ENCODE peak calls at places on chromosomes 11 and 22, in eight cellular contexts. B, M, O, V, F, T, E and K are unnamed samples.

GRCh38 chr11:45076761-45077160 is 69.7 kb upstream of the PRDM11 start:
- DNase-seq in B (no peak), M (no peak), O (no peak), V (no peak), F (no peak), T (no peak), E (no peak), K (no peak)

GRCh38 chr11:134637091-134638015 is 225.3 kb upstream of the B3GAT1 start:
- DNase-seq in B (no peak), M (no peak), O (no peak), V (no peak), F (no peak), T (no peak), E (no peak), K (no peak)

GRCh38 chr11:21133244-21133643 is 463.9 kb downstream of the NELL1 start:
- DNase-seq in B (no peak), M (no peak), O (no peak), V (no peak), F (no peak), T (no peak), E (no peak), K (no peak)

GRCh38 chr11:35352107-35352888 is 67.1 kb downstream of the SLC1A2 start:
- DNase-seq in B (no peak), M (no peak), O (no peak), V (no peak), F (no peak), T (no peak), E (no peak), K (no peak)

GRCh38 chr11:111347723-111348115 is 31.4 kb downstream of the POU2AF1 start:
- DNase-seq in B (no peak), M (no peak), O (no peak), V (no peak), F (no peak), T (no peak), E (no peak), K (peak)

GRCh38 chr11:77109236-77110019 is 6.8 kb downstream of the OMP start:
- DNase-seq in B (no peak), M (no peak), O (no peak), V (no peak), F (no peak), T (no peak), E (no peak), K (no peak)

GRCh38 chr22:42316988-42317387 is 46.5 kb upstream of the TCF20 start:
- DNase-seq in B (no peak), M (no peak), O (peak), V (no peak), F (peak), T (no peak), E (peak), K (no peak)

GRCh38 chr11:62398011-62398994 is 20.5 kb upstream of the SCGB1A1 start:
- DNase-seq in B (no peak), M (no peak), O (no peak), V (peak), F (no peak), T (no peak), E (no peak), K (no peak)

GRCh38 chr11:123477205-123477907 is 47.3 kb downstream of the GRAMD1B start:
- DNase-seq in B (no peak), M (no peak), O (no peak), V (no peak), F (no peak), T (no peak), E (no peak), K (no peak)

GRCh38 chr22:46652081-46652929 is 32.1 kb downstream of the GRAMD4 start:
- DNase-seq in B (no peak), M (no peak), O (no peak), V (no peak), F (peak), T (no peak), E (no peak), K (no peak)

GRCh38 chr11:72738199-72739141 is 13.7 kb downstream of the ARAP1 start:
- DNase-seq in B (no peak), M (peak), O (no peak), V (no peak), F (no peak), T (no peak), E (no peak), K (no peak)

GRCh38 chr11:45366839-45367238 is 80.7 kb upstream of the SYT13 start:
- DNase-seq in B (no peak), M (no peak), O (no peak), V (no peak), F (no peak), T (no peak), E (no peak), K (no peak)

GRCh38 chr11:15073361-15074205 is at the start of gene CALCB:
- DNase-seq in B (no peak), M (peak), O (no peak), V (peak), F (no peak), T (no peak), E (no peak), K (no peak)

GRCh38 chr11:83292709-83293435 is 6.7 kb upstream of the CCDC90B start:
- DNase-seq in B (peak), M (peak), O (peak), V (peak), F (no peak), T (peak), E (no peak), K (no peak)

GRCh38 chr22:21865041-21865440 is 2.4 kb downstream of the MAPK1 start:
- DNase-seq in B (peak), M (no peak), O (peak), V (peak), F (no peak), T (no peak), E (no peak), K (no peak)

GRCh38 chr11:59778122-59778521 is 22.9 kb downstream of the STX3 start:
- DNase-seq in B (no peak), M (no peak), O (no peak), V (no peak), F (peak), T (no peak), E (no peak), K (no peak)

GRCh38 chr22:35334010-35334409 is 34.3 kb downstream of the TOM1 start:
- DNase-seq in B (no peak), M (no peak), O (no peak), V (no peak), F (no peak), T (no peak), E (no peak), K (no peak)

GRCh38 chr22:40323681-40324083 is 22.6 kb upstream of the ADSL start:
- DNase-seq in B (no peak), M (no peak), O (no peak), V (peak), F (no peak), T (no peak), E (no peak), K (no peak)

GRCh38 chr11:115724709-115725108 is 220.5 kb upstream of the CADM1 start:
- DNase-seq in B (no peak), M (no peak), O (no peak), V (no peak), F (no peak), T (no peak), E (no peak), K (no peak)

GRCh38 chr22:38072322-38073149 is 11.4 kb downstream of the SLC16A8 start:
- DNase-seq in B (no peak), M (no peak), O (no peak), V (peak), F (no peak), T (no peak), E (no peak), K (no peak)

GRCh38 chr11:86089659-86090058 is 20.8 kb upstream of the PICALM start:
- DNase-seq in B (no peak), M (no peak), O (no peak), V (peak), F (no peak), T (no peak), E (no peak), K (no peak)

GRCh38 chr22:23675502-23676415 is 15.1 kb upstream of the RGL4 start:
- DNase-seq in B (no peak), M (no peak), O (no peak), V (no peak), F (peak), T (no peak), E (no peak), K (no peak)

GRCh38 chr11:117833401-117833891 is 8.9 kb upstream of the FXYD2 start:
- DNase-seq in B (no peak), M (no peak), O (peak), V (peak), F (peak), T (no peak), E (peak), K (no peak)

GRCh38 chr22:20258584-20259335 is 9.4 kb downstream of the RTN4R start:
- DNase-seq in B (no peak), M (peak), O (no peak), V (peak), F (no peak), T (no peak), E (no peak), K (no peak)

GRCh38 chr11:122983438-122984185 is 2.0 kb upstream of the BSX start:
- DNase-seq in B (no peak), M (peak), O (no peak), V (peak), F (no peak), T (no peak), E (no peak), K (no peak)

GRCh38 chr22:31347251-31348008 is 1.3 kb upstream of the PATZ1 start:
- DNase-seq in B (no peak), M (peak), O (peak), V (peak), F (peak), T (peak), E (peak), K (no peak)

GRCh38 chr22:30865656-30866055 is 102.9 kb downstream of the MORC2 start:
- DNase-seq in B (no peak), M (no peak), O (no peak), V (peak), F (no peak), T (no peak), E (no peak), K (no peak)

GRCh38 chr11:134956461-134957209 is 544.6 kb upstream of the B3GAT1 start:
- DNase-seq in B (no peak), M (no peak), O (no peak), V (no peak), F (no peak), T (no peak), E (no peak), K (peak)

GRCh38 chr11:116732740-116733385 is 39.9 kb downstream of the BUD13 start:
- DNase-seq in B (peak), M (peak), O (peak), V (peak), F (peak), T (peak), E (no peak), K (no peak)

GRCh38 chr22:18973264-18974031 is 37.4 kb upstream of the PRODH start:
- DNase-seq in B (no peak), M (no peak), O (no peak), V (no peak), F (no peak), T (no peak), E (no peak), K (no peak)

GRCh38 chr11:83480251-83480650 is 194.1 kb upstream of the CCDC90B start:
- DNase-seq in B (no peak), M (no peak), O (no peak), V (no peak), F (no peak), T (no peak), E (no peak), K (no peak)

GRCh38 chr11:69640260-69640994 is 529 bp upstream of the CCND1 start:
- DNase-seq in B (no peak), M (peak), O (no peak), V (no peak), F (peak), T (no peak), E (no peak), K (no peak)

GRCh38 chr11:12531681-12532080 is 142.5 kb upstream of the TEAD1 start:
- DNase-seq in B (no peak), M (no peak), O (no peak), V (no peak), F (no peak), T (no peak), E (no peak), K (no peak)

GRCh38 chr11:96567193-96567592 is 177.4 kb downstream of the JRKL start:
- DNase-seq in B (no peak), M (peak), O (no peak), V (no peak), F (no peak), T (no peak), E (no peak), K (no peak)

GRCh38 chr11:80214413-80214812 is 773.6 kb upstream of the TENM4 start:
- DNase-seq in B (no peak), M (no peak), O (no peak), V (no peak), F (no peak), T (no peak), E (no peak), K (no peak)

GRCh38 chr11:67056640-67057409 is at the start of gene RHOD:
- DNase-seq in B (no peak), M (peak), O (peak), V (no peak), F (peak), T (no peak), E (no peak), K (no peak)

GRCh38 chr11:66101055-66101454 is 31.0 kb downstream of the PACS1 start:
- DNase-seq in B (no peak), M (no peak), O (no peak), V (no peak), F (no peak), T (no peak), E (no peak), K (no peak)

DNA sequence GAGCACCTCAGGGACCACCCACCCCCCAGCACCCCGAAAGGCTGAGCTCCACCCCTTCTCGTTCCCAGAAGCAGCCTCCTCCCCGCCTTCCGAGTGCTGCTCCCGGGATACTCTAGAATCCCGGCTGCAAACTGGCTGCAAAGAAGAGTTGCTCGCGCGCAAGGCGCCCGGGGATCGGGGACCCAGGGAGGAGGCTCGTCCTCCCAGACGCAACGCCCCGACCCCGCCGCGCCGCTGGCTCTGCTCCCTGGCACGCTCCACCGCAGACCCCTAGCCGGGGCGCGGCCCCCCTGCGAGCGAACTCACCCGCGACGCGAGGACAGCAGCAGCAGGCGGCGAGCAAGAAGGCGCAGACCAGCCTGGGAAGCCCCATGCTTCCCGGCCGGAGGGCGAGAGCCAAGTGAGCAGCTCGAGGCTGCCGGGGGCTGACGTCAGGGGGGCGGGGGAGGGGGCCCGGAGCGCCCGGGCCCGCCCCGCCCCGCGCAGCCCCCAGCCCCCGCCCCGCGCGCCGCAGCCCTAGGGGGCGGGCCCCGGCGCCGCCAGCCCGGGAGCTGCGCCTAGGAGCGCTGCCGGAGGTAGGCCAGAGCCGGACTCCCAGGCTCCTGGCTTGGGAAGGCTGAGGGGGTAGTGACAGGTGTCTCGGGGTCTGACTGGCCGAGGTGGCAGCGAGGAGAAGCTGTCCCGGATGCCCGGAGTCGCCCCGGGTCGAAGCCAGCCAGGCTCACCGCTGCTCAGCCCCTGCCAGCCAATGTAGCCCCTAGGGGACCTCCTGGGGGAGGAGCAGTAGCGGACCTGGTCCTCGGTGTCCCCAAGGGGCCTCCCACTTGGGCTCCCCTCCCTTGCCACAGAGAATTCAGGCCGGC is at the start of gene MCAM:
- DNase-seq in B (no peak), M (peak), O (no peak), V (peak), F (no peak), T (no peak), E (no peak), K (no peak)
- TF ChIP-seq POLR2AphosphoS5 in B (no peak), M (peak), O (no peak), V (no peak), F (peak), T (peak), E (no peak), K (peak)

GRCh38 chr11:121657191-121657590 is 204.4 kb upstream of the SORL1-AS1 start:
- DNase-seq in B (no peak), M (no peak), O (no peak), V (no peak), F (no peak), T (no peak), E (no peak), K (peak)
- H3K27ac ChIP-seq in B (no peak), M (no peak), O (peak), V (peak), F (peak), T (no peak), E (peak), K (peak)

DNA sequence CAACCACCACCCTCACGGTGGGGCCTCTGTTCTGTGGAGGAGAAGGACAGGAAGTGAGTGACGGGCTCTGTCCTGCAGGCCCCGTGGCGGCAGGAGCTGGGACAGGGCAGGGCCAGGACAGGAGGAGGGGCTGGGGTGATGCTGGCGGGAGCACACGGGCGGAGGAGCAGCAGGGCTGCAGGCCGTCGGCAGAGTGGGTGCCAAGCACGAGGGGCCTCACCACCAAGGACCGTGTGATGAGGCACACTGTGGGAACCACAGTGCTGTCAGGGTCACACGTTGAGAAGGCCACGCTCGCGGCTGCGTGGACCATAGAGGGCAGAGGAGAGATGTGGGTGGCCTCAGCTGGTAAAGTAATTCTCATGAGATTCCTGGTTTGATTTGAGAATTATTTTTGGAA is 8.5 kb downstream of the SCO2 start:
- DNase-seq in B (no peak), M (no peak), O (no peak), V (no peak), F (no peak), T (no peak), E (no peak), K (no peak)
- TF ChIP-seq POLR2AphosphoS5 in B (no peak), M (no peak), O (no peak), V (no peak), F (no peak), T (no peak), E (no peak), K (no peak)

GRCh38 chr11:1762537-1763302 is 1.0 kb downstream of the CTSD start:
- DNase-seq in B (no peak), M (no peak), O (peak), V (no peak), F (peak), T (peak), E (peak), K (no peak)

GRCh38 chr11:1761110-1761856 is 2.4 kb downstream of the CTSD start:
- DNase-seq in B (no peak), M (no peak), O (no peak), V (no peak), F (no peak), T (no peak), E (no peak), K (no peak)

GRCh38 chr11:1763336-1763795 is 361 bp downstream of the CTSD start:
- DNase-seq in B (no peak), M (no peak), O (no peak), V (peak), F (no peak), T (no peak), E (no peak), K (no peak)

GRCh38 chr11:1760351-1761109 is 3.2 kb downstream of the CTSD start:
- DNase-seq in B (no peak), M (no peak), O (no peak), V (no peak), F (peak), T (no peak), E (no peak), K (no peak)

DNA sequence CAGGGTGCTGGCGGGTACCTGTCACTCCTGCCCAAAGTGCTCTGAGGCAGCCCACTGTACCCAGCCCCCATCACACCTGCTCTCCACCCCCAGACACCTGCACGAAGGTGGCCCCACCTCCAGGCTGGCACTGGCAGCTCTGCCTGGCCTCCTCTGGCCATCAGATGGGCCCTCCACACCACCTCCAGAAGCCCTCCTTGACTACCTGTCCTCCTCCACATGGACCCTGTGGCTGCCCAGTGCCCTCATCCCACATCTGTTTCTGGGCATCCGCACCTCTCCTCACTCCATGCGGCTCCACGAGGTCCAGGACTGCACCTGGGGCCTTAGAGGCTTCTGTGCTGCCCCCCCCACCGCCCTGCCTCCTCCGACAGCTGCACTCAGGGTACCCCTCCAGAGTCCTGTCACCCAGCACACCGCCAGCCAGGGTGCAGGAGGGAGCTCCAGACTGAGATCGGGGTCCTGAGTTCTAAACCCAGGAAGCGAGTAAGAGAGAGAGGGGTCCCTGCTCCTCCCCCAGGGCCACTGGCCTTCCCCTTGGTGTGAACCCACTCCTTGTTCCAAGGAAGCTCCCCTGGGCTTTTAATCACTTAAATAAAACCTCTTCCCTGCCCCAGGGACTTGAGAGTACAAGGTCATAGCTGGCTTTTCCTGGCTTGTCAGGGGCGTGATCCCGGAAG is 1.7 kb downstream of the CTSD start:
- DNase-seq in B (no peak), M (no peak), O (no peak), V (no peak), F (no peak), T (no peak), E (no peak), K (no peak)
- H3K27ac ChIP-seq in B (peak), M (no peak), O (peak), V (no peak), F (peak), T (peak), E (peak), K (peak)